ENCODE peak calls at places on chromosome 1, in eight cellular contexts. One of them, this sample, is unnamed.

GRCh38 chr1:22778842-22779520 is 68.3 kb downstream of the EPHB2 start:
- DNase-seq in SHP77: no peak
- DNase-seq in left cardiac atrium: no peak
- DNase-seq in amniotic stem cell: no peak
- DNase-seq in CD8-positive, alpha-beta T cell: no peak
- DNase-seq in kidney epithelial cell: no peak
- DNase-seq in Peyer's patch: no peak
- DNase-seq in right cardiac atrium: peak
- DNase-seq in this sample: no peak

GRCh38 chr1:24709748-24710416 is 35.4 kb upstream of the CLIC4 start:
- DNase-seq in left cardiac atrium: no peak
- DNase-seq in SHP77: no peak
- DNase-seq in right cardiac atrium: peak
- DNase-seq in kidney epithelial cell: no peak
- DNase-seq in amniotic stem cell: no peak
- DNase-seq in CD8-positive, alpha-beta T cell: no peak
- DNase-seq in Peyer's patch: no peak
- DNase-seq in this sample: no peak

GRCh38 chr1:36492491-36492890 is 9.8 kb upstream of the CSF3R start:
- DNase-seq in SHP77: no peak
- DNase-seq in Peyer's patch: no peak
- DNase-seq in right cardiac atrium: no peak
- DNase-seq in kidney epithelial cell: no peak
- DNase-seq in amniotic stem cell: no peak
- DNase-seq in CD8-positive, alpha-beta T cell: no peak
- DNase-seq in left cardiac atrium: no peak
- DNase-seq in this sample: no peak

GRCh38 chr1:206908038-206908437 is 10.8 kb downstream of the IL24 start:
- DNase-seq in amniotic stem cell: no peak
- DNase-seq in right cardiac atrium: no peak
- DNase-seq in SHP77: no peak
- DNase-seq in CD8-positive, alpha-beta T cell: no peak
- DNase-seq in kidney epithelial cell: no peak
- DNase-seq in left cardiac atrium: no peak
- DNase-seq in Peyer's patch: no peak
- DNase-seq in this sample: no peak

GRCh38 chr1:220113136-220113695 is 19.3 kb downstream of the IARS2 start:
- DNase-seq in kidney epithelial cell: no peak
- DNase-seq in right cardiac atrium: no peak
- DNase-seq in amniotic stem cell: no peak
- DNase-seq in SHP77: peak
- DNase-seq in left cardiac atrium: no peak
- DNase-seq in CD8-positive, alpha-beta T cell: no peak
- DNase-seq in Peyer's patch: no peak
- DNase-seq in this sample: no peak

GRCh38 chr1:20417581-20417980 is 68.4 kb downstream of the CAMK2N1 start:
- DNase-seq in SHP77: no peak
- DNase-seq in left cardiac atrium: no peak
- DNase-seq in Peyer's patch: no peak
- DNase-seq in kidney epithelial cell: no peak
- DNase-seq in CD8-positive, alpha-beta T cell: no peak
- DNase-seq in amniotic stem cell: no peak
- DNase-seq in right cardiac atrium: no peak
- DNase-seq in this sample: no peak

GRCh38 chr1:231266811-231267322 is 25.9 kb downstream of the GNPAT start:
- DNase-seq in right cardiac atrium: no peak
- DNase-seq in amniotic stem cell: no peak
- DNase-seq in Peyer's patch: no peak
- DNase-seq in left cardiac atrium: no peak
- DNase-seq in CD8-positive, alpha-beta T cell: no peak
- DNase-seq in SHP77: no peak
- DNase-seq in kidney epithelial cell: no peak
- DNase-seq in this sample: peak

GRCh38 chr1:114670083-114671010 is 498 bp upstream of the DENND2C start:
- DNase-seq in CD8-positive, alpha-beta T cell: peak
- DNase-seq in kidney epithelial cell: peak
- DNase-seq in SHP77: no peak
- DNase-seq in amniotic stem cell: peak
- DNase-seq in left cardiac atrium: peak
- DNase-seq in right cardiac atrium: peak
- DNase-seq in Peyer's patch: peak
- DNase-seq in this sample: peak

GRCh38 chr1:51969038-51969705 is 21.3 kb downstream of the RAB3B start:
- DNase-seq in kidney epithelial cell: peak
- DNase-seq in right cardiac atrium: no peak
- DNase-seq in left cardiac atrium: no peak
- DNase-seq in SHP77: no peak
- DNase-seq in amniotic stem cell: peak
- DNase-seq in CD8-positive, alpha-beta T cell: no peak
- DNase-seq in Peyer's patch: no peak
- DNase-seq in this sample: peak

GRCh38 chr1:36643391-36644270 is 160.9 kb upstream of the CSF3R start:
- DNase-seq in left cardiac atrium: no peak
- DNase-seq in CD8-positive, alpha-beta T cell: no peak
- DNase-seq in Peyer's patch: no peak
- DNase-seq in right cardiac atrium: no peak
- DNase-seq in amniotic stem cell: no peak
- DNase-seq in kidney epithelial cell: no peak
- DNase-seq in SHP77: no peak
- DNase-seq in this sample: no peak

GRCh38 chr1:18109756-18110597 is 2.4 kb downstream of the IGSF21 start:
- DNase-seq in left cardiac atrium: peak
- DNase-seq in right cardiac atrium: peak
- DNase-seq in kidney epithelial cell: no peak
- DNase-seq in CD8-positive, alpha-beta T cell: no peak
- DNase-seq in amniotic stem cell: no peak
- DNase-seq in Peyer's patch: no peak
- DNase-seq in SHP77: peak
- DNase-seq in this sample: no peak

GRCh38 chr1:218367118-218367517 is 22.0 kb downstream of the TGFB2 start:
- DNase-seq in right cardiac atrium: no peak
- DNase-seq in SHP77: no peak
- DNase-seq in left cardiac atrium: no peak
- DNase-seq in amniotic stem cell: no peak
- DNase-seq in CD8-positive, alpha-beta T cell: no peak
- DNase-seq in kidney epithelial cell: peak
- DNase-seq in Peyer's patch: no peak
- DNase-seq in this sample: no peak